ENCODE peak calls at places on chromosomes 3 and 15, in seven cellular contexts. G is A549, U is MM.1S, E is cardiac muscle cell, Y is psoas muscle, L is fibroblast of pulmonary artery, F is body of pancreas. Q is an unnamed sample.

GRCh38 chr3:179464296-179465092 is 13.2 kb upstream of the GNB4 start:
- DNase-seq in U (peak), F (no peak), Y (no peak), G (no peak), L (no peak), E (no peak), Q (peak)

GRCh38 chr3:87350367-87351199 is 74.2 kb upstream of the POU1F1 start:
- DNase-seq in G (peak), Y (no peak), U (peak), L (peak), F (peak), E (peak), Q (peak)

GRCh38 chr3:103976931-103977339 is 1389.8 kb upstream of the ALCAM start:
- DNase-seq in F (no peak), Y (no peak), E (no peak), U (no peak), G (no peak), L (no peak), Q (peak)

GRCh38 chr3:27606537-27606936 is 115.6 kb downstream of the EOMES start:
- DNase-seq in Y (no peak), L (peak), F (no peak), U (no peak), E (no peak), G (peak), Q (peak)

GRCh38 chr3:20669675-20670074 is 483.7 kb upstream of the SGO1 start:
- DNase-seq in G (no peak), F (no peak), Y (no peak), U (no peak), E (no peak), L (no peak), Q (no peak)

GRCh38 chr3:260911-261310 is 64.3 kb downstream of the CHL1 start:
- DNase-seq in L (no peak), F (no peak), G (no peak), E (no peak), U (no peak), Y (no peak), Q (peak)

GRCh38 chr3:186216903-186217819 is 108.3 kb upstream of the ETV5 start:
- DNase-seq in Y (no peak), U (no peak), G (no peak), F (no peak), L (peak), E (no peak), Q (no peak)

GRCh38 chr3:124784686-124785382 is 54.6 kb downstream of the UMPS start:
- DNase-seq in L (no peak), G (no peak), F (no peak), Y (peak), E (no peak), U (peak), Q (no peak)

GRCh38 chr3:161913786-161914389 is 417.3 kb downstream of the OTOL1 start:
- DNase-seq in F (no peak), L (peak), Y (no peak), U (no peak), G (peak), E (no peak), Q (peak)

GRCh38 chr3:111762535-111762934 is 96.5 kb upstream of the PHLDB2 start:
- DNase-seq in Y (no peak), G (no peak), F (no peak), U (no peak), E (no peak), L (peak), Q (no peak)

GRCh38 chr3:15958692-15959433 is 161.1 kb upstream of the ANKRD28 start:
- DNase-seq in U (no peak), E (no peak), L (no peak), G (no peak), Y (no peak), F (no peak), Q (no peak)

GRCh38 chr15:26773485-26773877 is 615 bp upstream of the GABRB3 start:
- DNase-seq in L (no peak), G (peak), U (no peak), F (no peak), Y (no peak), E (peak), Q (no peak)

DNA sequence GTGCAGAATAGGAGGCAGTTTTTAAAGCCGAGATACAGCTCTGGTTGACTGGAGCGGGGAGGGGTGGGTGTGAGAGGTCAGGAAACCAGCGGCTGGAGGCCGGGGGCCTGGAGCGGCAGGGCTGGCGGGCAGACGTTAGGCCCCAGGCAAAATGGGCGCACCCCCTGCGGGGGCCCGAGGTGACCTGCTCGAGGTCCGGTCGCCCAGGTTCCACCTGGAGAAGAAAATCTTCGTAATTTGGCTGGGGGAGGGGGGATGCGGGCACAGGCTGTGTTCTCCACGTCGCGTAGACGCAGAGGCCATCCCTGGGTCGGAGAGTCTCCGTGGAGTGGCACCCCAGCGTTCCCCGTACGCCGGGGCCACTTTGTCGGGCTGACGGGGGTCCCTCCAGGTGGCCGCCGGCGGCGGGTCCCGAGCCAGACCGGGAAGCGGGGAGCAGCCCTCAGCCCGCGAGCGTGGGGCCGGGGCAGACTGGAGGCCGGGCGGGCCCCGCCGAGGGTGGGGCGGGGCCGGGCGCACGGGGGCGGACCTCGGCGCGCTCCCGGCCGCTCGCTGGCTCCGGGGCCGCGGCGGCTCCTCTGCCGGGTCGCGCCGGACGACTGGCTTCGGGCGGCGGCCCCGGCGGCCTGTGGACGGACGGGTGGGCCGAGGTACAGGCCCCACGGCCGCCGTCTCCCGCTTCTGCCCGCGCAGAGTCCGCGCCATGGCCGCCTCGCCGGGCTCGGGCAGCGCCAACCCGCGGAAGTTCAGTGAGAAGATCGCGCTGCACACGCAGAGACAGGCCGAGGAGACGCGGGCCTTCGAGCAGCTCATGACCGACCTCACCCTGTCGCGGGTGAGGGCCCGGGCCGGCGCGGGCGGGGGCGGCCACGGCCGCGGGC is at the start of gene CRTC3:
- DNase-seq in U (peak), Y (peak), L (peak), F (peak), E (peak), G (peak), Q (peak)
- TF ChIP-seq CTCF in U (no peak), Y (no peak), L (no peak), F (no peak), E (peak), G (peak), Q (peak)

DNA sequence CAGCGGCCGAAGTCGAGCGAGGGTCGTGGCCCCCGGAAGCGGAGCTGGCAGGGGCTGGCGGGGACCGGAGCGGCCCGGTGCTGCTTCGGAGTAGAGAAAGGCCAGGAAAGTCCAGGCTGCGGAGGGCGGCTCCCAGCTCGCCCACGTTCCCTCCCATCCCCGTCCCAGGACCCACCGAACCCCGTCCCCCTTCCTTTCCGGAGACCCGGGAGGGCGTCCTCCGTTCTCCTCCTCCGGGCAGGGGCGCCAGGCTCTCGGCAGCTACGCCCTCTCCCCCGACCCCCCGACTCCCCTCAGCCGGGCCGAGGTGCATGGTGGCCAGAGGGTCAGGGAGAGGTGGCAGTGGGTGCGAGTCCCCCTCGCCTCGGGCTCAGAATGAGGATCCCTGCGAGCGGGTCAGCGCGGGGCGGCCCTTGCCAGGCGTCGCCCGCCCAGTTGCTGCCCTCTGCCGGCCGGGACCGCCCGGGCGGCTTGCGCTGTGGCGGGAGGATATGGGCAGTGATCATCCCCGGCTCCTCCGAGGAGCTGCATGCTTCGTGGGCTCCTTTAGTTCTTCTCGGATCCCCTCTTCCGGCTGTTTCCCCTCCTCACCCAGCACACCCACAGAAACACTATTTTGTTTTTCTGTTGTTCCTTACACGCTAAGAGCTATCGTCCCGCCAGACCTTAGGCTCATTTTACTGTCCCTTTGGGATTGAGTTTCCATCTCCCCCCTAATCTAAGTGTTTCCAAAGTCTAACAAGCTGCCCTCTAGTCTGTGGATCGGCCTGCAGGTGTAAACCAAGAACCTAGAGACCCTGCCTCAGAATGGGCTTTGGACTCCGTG is 744 bp upstream of the ALDH1A2 start:
- DNase-seq in Y (peak), L (peak), G (peak), U (peak), E (peak), F (peak), Q (peak)
- H3K4me3 ChIP-seq in Y (peak), L (peak), G (peak), U (peak), E (peak), F (no peak), Q (peak)

GRCh38 chr15:38724827-38725226 is 160.2 kb upstream of the RASGRP1 start:
- DNase-seq in G (no peak), F (no peak), Y (no peak), U (no peak), L (no peak), E (no peak), Q (no peak)
- TF ChIP-seq CTCF in G (no peak), F (no peak), Y (no peak), U (no peak), L (no peak), E (no peak), Q (no peak)

GRCh38 chr3:190318666-190319065 is 3.6 kb downstream of the CLDN1 start:
- DNase-seq in F (no peak), L (no peak), E (no peak), G (no peak), U (no peak), Y (no peak), Q (peak)
- H3K4me3 ChIP-seq in F (no peak), L (no peak), E (no peak), G (peak), U (no peak), Y (no peak), Q (peak)

Q was measured in epithelial cell of esophagus.